ENCODE peak calls at places on chromosomes 1 and 21, in five cellular contexts. N is activated T-helper 1 cell treated with anti-CD3 and anti-CD28 coated beads, Interleukin-2, amount 50 U/mL, for 16 hours; E is central memory CD4-positive, alpha-beta T cell; D is mammary epithelial cell; C is HEK293T. R is an unnamed sample.

GRCh38 chr1:7549693-7550161 is 221.4 kb upstream of the VAMP3 start:
- DNase-seq in N (no peak), E (no peak), D (peak), C (no peak), R (no peak)

GRCh38 chr1:82269466-82269865 is 468.7 kb downstream of the ADGRL2 start:
- DNase-seq in N (no peak), E (no peak), D (peak), C (no peak), R (no peak)

GRCh38 chr1:32201011-32201855 is 838 bp downstream of the CCDC28B start:
- DNase-seq in N (peak), E (peak), D (peak), C (peak), R (peak)

GRCh38 chr1:93467606-93468005 is 19.7 kb downstream of the FNBP1L start:
- DNase-seq in N (no peak), E (no peak), D (no peak), C (no peak), R (no peak)

GRCh38 chr1:9401080-9401453 is 108.4 kb downstream of the SPSB1 start:
- DNase-seq in N (no peak), E (no peak), D (no peak), C (no peak), R (no peak)

GRCh38 chr1:246778663-246779062 is 54.5 kb downstream of the SCCPDH start:
- DNase-seq in N (no peak), E (no peak), D (no peak), C (no peak), R (no peak)

GRCh38 chr1:70353038-70353437 is 1.5 kb downstream of the ANKRD13C start:
- DNase-seq in N (no peak), E (no peak), D (no peak), C (no peak), R (no peak)

GRCh38 chr1:222048030-222048632 is 306.2 kb upstream of the DUSP10 start:
- DNase-seq in N (no peak), E (no peak), D (peak), C (no peak), R (no peak)

GRCh38 chr21:43908167-43908566 is 43.1 kb downstream of the AGPAT3 start:
- DNase-seq in N (no peak), E (no peak), D (no peak), C (no peak), R (no peak)

GRCh38 chr1:84012018-84012417 is 13.1 kb upstream of the TTLL7 start:
- DNase-seq in N (no peak), E (no peak), D (peak), C (no peak), R (no peak)

GRCh38 chr1:58769809-58770345 is 14.0 kb downstream of the JUN start:
- DNase-seq in N (no peak), E (no peak), D (peak), C (no peak), R (no peak)

GRCh38 chr1:12593621-12594066 is 24.4 kb downstream of the DHRS3 start:
- DNase-seq in N (no peak), E (no peak), D (peak), C (no peak), R (no peak)

GRCh38 chr1:210264521-210265380 is 32.2 kb downstream of the SERTAD4 start:
- DNase-seq in N (no peak), E (no peak), D (no peak), C (no peak), R (no peak)